ENCODE peak calls at places on chromosome 2, in nine cellular contexts. One of them, this sample, is unnamed.

GRCh38 chr2:230269715-230270114 is 44.2 kb downstream of the SP140 start:
- DNase-seq in fibroblast of pulmonary artery: no peak
- DNase-seq in left lung: no peak
- DNase-seq in endothelial cell: no peak
- DNase-seq in astrocyte of the spinal cord: no peak
- DNase-seq in foreskin fibroblast: no peak
- DNase-seq in WTC11: no peak
- DNase-seq in NCI-H1694 treated with DMSO at 0.1 percent for 48 hours: no peak
- DNase-seq in ovary: no peak
- DNase-seq in this sample: no peak

GRCh38 chr2:25320077-25320476 is 21.6 kb downstream of the DNMT3A start:
- DNase-seq in fibroblast of pulmonary artery: no peak
- DNase-seq in left lung: no peak
- DNase-seq in endothelial cell: no peak
- DNase-seq in astrocyte of the spinal cord: no peak
- DNase-seq in foreskin fibroblast: no peak
- DNase-seq in WTC11: no peak
- DNase-seq in NCI-H1694 treated with DMSO at 0.1 percent for 48 hours: no peak
- DNase-seq in ovary: no peak
- DNase-seq in this sample: no peak

GRCh38 chr2:7915302-7916200 is 766.3 kb upstream of the ID2 start:
- DNase-seq in fibroblast of pulmonary artery: peak
- DNase-seq in left lung: no peak
- DNase-seq in endothelial cell: no peak
- DNase-seq in astrocyte of the spinal cord: peak
- DNase-seq in foreskin fibroblast: peak
- DNase-seq in WTC11: no peak
- DNase-seq in NCI-H1694 treated with DMSO at 0.1 percent for 48 hours: no peak
- DNase-seq in ovary: no peak
- DNase-seq in this sample: no peak

GRCh38 chr2:126643972-126644371 is 12.0 kb upstream of the GYPC start:
- DNase-seq in fibroblast of pulmonary artery: no peak
- DNase-seq in left lung: no peak
- DNase-seq in endothelial cell: no peak
- DNase-seq in astrocyte of the spinal cord: no peak
- DNase-seq in foreskin fibroblast: no peak
- DNase-seq in WTC11: no peak
- DNase-seq in NCI-H1694 treated with DMSO at 0.1 percent for 48 hours: no peak
- DNase-seq in ovary: no peak
- DNase-seq in this sample: no peak

GRCh38 chr2:231373786-231374185 is 21.7 kb upstream of the B3GNT7 start:
- DNase-seq in fibroblast of pulmonary artery: no peak
- DNase-seq in left lung: peak
- DNase-seq in endothelial cell: no peak
- DNase-seq in astrocyte of the spinal cord: no peak
- DNase-seq in foreskin fibroblast: no peak
- DNase-seq in WTC11: no peak
- DNase-seq in NCI-H1694 treated with DMSO at 0.1 percent for 48 hours: no peak
- DNase-seq in ovary: no peak
- DNase-seq in this sample: no peak

GRCh38 chr2:177254433-177255226 is 9.9 kb downstream of the NFE2L2 start:
- DNase-seq in fibroblast of pulmonary artery: peak
- DNase-seq in left lung: peak
- DNase-seq in endothelial cell: peak
- DNase-seq in astrocyte of the spinal cord: no peak
- DNase-seq in foreskin fibroblast: no peak
- DNase-seq in WTC11: peak
- DNase-seq in NCI-H1694 treated with DMSO at 0.1 percent for 48 hours: no peak
- DNase-seq in ovary: peak
- DNase-seq in this sample: no peak

GRCh38 chr2:61885896-61886603 is 2.4 kb downstream of the CCT4 start:
- DNase-seq in fibroblast of pulmonary artery: no peak
- DNase-seq in left lung: no peak
- DNase-seq in endothelial cell: no peak
- DNase-seq in astrocyte of the spinal cord: no peak
- DNase-seq in foreskin fibroblast: no peak
- DNase-seq in WTC11: no peak
- DNase-seq in NCI-H1694 treated with DMSO at 0.1 percent for 48 hours: no peak
- DNase-seq in ovary: no peak
- DNase-seq in this sample: no peak

GRCh38 chr2:46970334-46971288 is 55.0 kb upstream of the MCFD2 start:
- DNase-seq in fibroblast of pulmonary artery: peak
- DNase-seq in left lung: peak
- DNase-seq in endothelial cell: no peak
- DNase-seq in astrocyte of the spinal cord: peak
- DNase-seq in foreskin fibroblast: peak
- DNase-seq in WTC11: no peak
- DNase-seq in NCI-H1694 treated with DMSO at 0.1 percent for 48 hours: no peak
- DNase-seq in ovary: peak
- DNase-seq in this sample: no peak

GRCh38 chr2:176018708-176019107 is 16.6 kb upstream of the LNPK start:
- DNase-seq in fibroblast of pulmonary artery: no peak
- DNase-seq in left lung: no peak
- DNase-seq in endothelial cell: no peak
- DNase-seq in astrocyte of the spinal cord: no peak
- DNase-seq in foreskin fibroblast: peak
- DNase-seq in WTC11: no peak
- DNase-seq in NCI-H1694 treated with DMSO at 0.1 percent for 48 hours: no peak
- DNase-seq in ovary: no peak
- DNase-seq in this sample: no peak